ENCODE peak calls at places on chromosomes 7 and 10, in six cellular contexts. G is stomach, O is SK-N-SH, B is mesendoderm, R is psoas muscle, Z is neural progenitor cell. X is an unnamed sample. For H3K36me3, the result is how much of the 10 kb centered on the place peaks cover.

GRCh38 chr7:107564553-107565298 is 955 bp downstream of the DUS4L start:
- DNase-seq in G (no peak), O (no peak), B (peak), R (no peak), Z (peak), X (no peak)

GRCh38 chr7:69982197-69982596 is 383.9 kb downstream of the AUTS2 start:
- DNase-seq in G (no peak), O (no peak), B (peak), R (no peak), Z (peak), X (no peak)

GRCh38 chr10:73211106-73211811 is 35.8 kb downstream of the DNAJC9 start:
- DNase-seq in G (no peak), O (no peak), B (no peak), R (no peak), Z (no peak), X (no peak)

GRCh38 chr10:13351340-13351915 is 3.3 kb upstream of the SEPHS1 start:
- DNase-seq in G (no peak), O (no peak), B (peak), R (no peak), Z (peak), X (no peak)

GRCh38 chr7:131625817-131626372 is 69.5 kb upstream of the PODXL start:
- DNase-seq in G (no peak), O (peak), B (peak), R (peak), Z (peak), X (no peak)

GRCh38 chr7:2051708-2052656 is 180.8 kb downstream of the MAD1L1 start:
- DNase-seq in G (no peak), O (no peak), B (no peak), R (no peak), Z (no peak), X (no peak)

GRCh38 chr7:137538361-137538762 is 194.8 kb upstream of the PTN start:
- DNase-seq in G (no peak), O (no peak), B (no peak), R (no peak), Z (no peak), X (no peak)

GRCh38 chr10:80599424-80599847 is 61.7 kb downstream of the SH2D4B start:
- DNase-seq in G (no peak), O (peak), B (peak), R (no peak), Z (peak), X (peak)

GRCh38 chr7:66500087-66500486 is 128.6 kb upstream of the KCTD7 start:
- DNase-seq in G (no peak), O (no peak), B (peak), R (no peak), Z (no peak), X (no peak)

GRCh38 chr10:63464402-63465292 is 1.1 kb downstream of the JMJD1C start:
- DNase-seq in G (no peak), O (peak), B (no peak), R (no peak), Z (no peak), X (no peak)

GRCh38 chr7:55165176-55165861 is 146.5 kb downstream of the EGFR start:
- DNase-seq in G (no peak), O (no peak), B (no peak), R (no peak), Z (peak), X (no peak)
- H3K36me3 ChIP-seq in G (under half), O (half or more), B (under half), R (half or more), Z (under half), X (half or more)

DNA sequence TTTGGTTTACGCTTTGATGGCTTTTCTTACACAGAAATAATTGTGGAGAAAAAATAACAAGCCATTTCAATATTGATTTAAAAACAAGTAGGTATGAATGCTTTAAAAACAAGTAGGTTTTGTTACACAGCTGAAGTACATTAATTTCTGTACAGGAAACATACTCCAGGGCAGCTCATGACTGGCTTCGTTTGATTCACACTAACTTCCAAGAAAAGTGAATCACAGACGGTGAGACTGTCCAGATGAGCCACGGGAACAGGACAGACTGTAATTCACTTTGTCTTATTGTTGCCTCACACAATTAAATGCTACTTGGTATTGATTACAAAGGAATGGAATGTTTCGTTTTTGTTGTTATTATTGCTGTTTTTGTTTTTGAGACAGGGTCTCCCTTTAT is 26.6 kb upstream of the SNX10 start:
- DNase-seq in G (no peak), O (no peak), B (no peak), R (no peak), Z (no peak), X (no peak)
- H3K36me3 ChIP-seq in G (under half), O (under half), B (under half), R (under half), Z (under half), X (under half)

DNA sequence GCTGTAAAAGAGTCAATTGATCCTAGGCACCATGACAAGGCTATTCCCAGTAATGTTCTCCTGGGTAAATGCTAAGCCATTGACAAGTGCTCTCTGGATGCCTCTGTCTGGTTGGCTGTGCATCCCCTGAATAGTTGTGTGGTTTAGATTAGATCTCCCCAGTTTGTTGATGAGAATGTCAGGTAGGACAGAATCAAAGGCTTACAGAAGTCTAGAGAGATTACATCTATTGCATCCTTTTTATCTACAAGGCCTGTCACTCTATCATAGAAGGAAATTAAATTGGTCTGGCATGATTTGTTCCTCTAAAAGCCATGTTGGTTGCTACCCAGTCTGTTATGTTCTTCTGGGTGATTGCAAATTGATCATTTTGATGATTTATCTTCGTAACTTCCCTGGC is 548.3 kb downstream of the GATA3 start:
- DNase-seq in G (no peak), O (no peak), B (no peak), R (no peak), Z (no peak), X (no peak)
- H3K36me3 ChIP-seq in G (under half), O (under half), B (under half), R (under half), Z (under half), X (under half)

DNA sequence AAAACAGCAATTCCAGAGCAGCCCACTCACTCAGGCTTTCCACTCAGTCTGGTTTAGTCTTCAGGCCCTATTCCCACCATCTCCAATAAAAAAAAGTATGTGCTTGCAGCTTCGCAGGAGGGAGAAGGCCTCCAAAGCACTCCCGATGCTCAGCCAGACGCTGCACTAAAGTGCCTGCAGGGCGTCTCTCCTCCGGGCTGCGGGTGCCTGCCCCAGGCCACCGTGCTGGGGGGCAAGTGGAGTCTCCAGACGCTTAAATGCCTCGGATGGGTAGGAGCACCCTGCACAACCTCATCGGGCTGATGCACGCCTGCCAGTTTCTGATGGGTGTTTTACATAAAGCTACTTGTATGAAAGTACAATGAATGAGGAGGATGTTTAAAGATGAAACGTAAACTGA is 31.3 kb upstream of the NCAPG2 start:
- DNase-seq in G (no peak), O (no peak), B (no peak), R (no peak), Z (no peak), X (no peak)
- H3K36me3 ChIP-seq in G (half or more), O (half or more), B (under half), R (half or more), Z (under half), X (half or more)

X was measured in lower lobe of right lung.